ENCODE peak calls at places on chromosomes 4 and X, in five cellular contexts. S is substantia nigra, H is heart right ventricle, A is K562, X is endodermal cell. F is an unnamed sample.

GRCh38 chr4:47031011-47031678 is at the start of gene GABRB1:
- DNase-seq in S (peak), H (peak), A (no peak), X (peak), F (peak)

GRCh38 chr4:26992657-26993361 is 132.2 kb downstream of the STIM2 start:
- DNase-seq in S (no peak), H (no peak), A (peak), X (no peak), F (no peak)

GRCh38 chrX:12867746-12868145 is 874 bp downstream of the TLR7 start:
- DNase-seq in S (no peak), H (no peak), A (no peak), X (no peak), F (no peak)

GRCh38 chrX:10507181-10507580 is 113.2 kb downstream of the MID1 start:
- DNase-seq in S (no peak), H (no peak), A (no peak), X (no peak), F (no peak)

GRCh38 chr4:53067125-53067802 is 205.1 kb downstream of the RASL11B start:
- DNase-seq in S (no peak), H (no peak), A (no peak), X (no peak), F (no peak)

GRCh38 chrX:37910186-37910585 is 62.8 kb upstream of the DYNLT3 start:
- DNase-seq in S (no peak), H (no peak), A (no peak), X (no peak), F (no peak)

GRCh38 chr4:26482508-26483462 is 7.5 kb downstream of the CCKAR start:
- DNase-seq in S (no peak), H (no peak), A (no peak), X (no peak), F (no peak)

GRCh38 chr4:186074189-186074588 is 5.2 kb downstream of the TLR3 start:
- DNase-seq in S (no peak), H (no peak), A (no peak), X (no peak), F (no peak)

GRCh38 chr4:27048350-27049100 is 187.9 kb downstream of the STIM2 start:
- DNase-seq in S (no peak), H (no peak), A (peak), X (no peak), F (no peak)

GRCh38 chr4:91448668-91449330 is 855.0 kb upstream of the GRID2 start:
- DNase-seq in S (no peak), H (no peak), A (no peak), X (no peak), F (no peak)

GRCh38 chr4:45944000-45944399 is 179.9 kb downstream of the GABRG1 start:
- DNase-seq in S (no peak), H (no peak), A (peak), X (no peak), F (no peak)

GRCh38 chrX:40041915-40042314 is 55.8 kb downstream of the BCOR start:
- DNase-seq in S (no peak), H (no peak), A (no peak), X (no peak), F (no peak)

GRCh38 chr4:33649015-33649414 is 2595.3 kb downstream of the ARAP2 start:
- DNase-seq in S (no peak), H (no peak), A (peak), X (peak), F (no peak)

GRCh38 chrX:51461053-51462050 is 35.0 kb downstream of the NUDT11 start:
- DNase-seq in S (no peak), H (no peak), A (peak), X (no peak), F (no peak)

GRCh38 chr4:118032691-118033090 is 1.6 kb upstream of the NDST3 start:
- DNase-seq in S (no peak), H (no peak), A (no peak), X (peak), F (no peak)

GRCh38 chr4:28562913-28563312 is 1702.3 kb downstream of the STIM2 start:
- DNase-seq in S (no peak), H (no peak), A (no peak), X (no peak), F (no peak)

GRCh38 chrX:24482823-24483410 is 17.8 kb downstream of the PDK3 start:
- DNase-seq in S (no peak), H (no peak), A (no peak), X (no peak), F (no peak)

GRCh38 chr4:108466936-108467902 is 153.2 kb upstream of the RPL34 start:
- DNase-seq in S (no peak), H (no peak), A (peak), X (no peak), F (no peak)

GRCh38 chr4:77043507-77044131 is 32.2 kb downstream of the CCNI start:
- DNase-seq in S (no peak), H (no peak), A (no peak), X (no peak), F (no peak)

GRCh38 chr4:38062894-38063168 is 102.6 kb downstream of the PTTG2 start:
- DNase-seq in S (no peak), H (no peak), A (no peak), X (no peak), F (no peak)

GRCh38 chrX:30657542-30658238 is 4.5 kb downstream of the GK start:
- DNase-seq in S (no peak), H (no peak), A (no peak), X (no peak), F (no peak)

GRCh38 chrX:30663317-30663716 is 10.1 kb downstream of the GK start:
- DNase-seq in S (no peak), H (no peak), A (no peak), X (no peak), F (no peak)

GRCh38 chrX:30661228-30661627 is 8.0 kb downstream of the GK start:
- DNase-seq in S (no peak), H (no peak), A (no peak), X (no peak), F (no peak)

GRCh38 chrX:30654989-30655607 is 1.9 kb downstream of the GK start:
- DNase-seq in S (no peak), H (no peak), A (no peak), X (no peak), F (no peak)

GRCh38 chrX:30659421-30659820 is 6.2 kb downstream of the GK start:
- DNase-seq in S (no peak), H (no peak), A (peak), X (no peak), F (no peak)
- H3K27ac ChIP-seq in S (no peak), H (no peak), A (peak), X (no peak), F (no peak)

GRCh38 chrX:153725039-153725831 is 579 bp downstream of the ABCD1 start:
- DNase-seq in S (no peak), H (peak), A (no peak), X (peak), F (no peak)
- H3K27ac ChIP-seq in S (peak), H (peak), A (peak), X (peak), F (peak)

DNA sequence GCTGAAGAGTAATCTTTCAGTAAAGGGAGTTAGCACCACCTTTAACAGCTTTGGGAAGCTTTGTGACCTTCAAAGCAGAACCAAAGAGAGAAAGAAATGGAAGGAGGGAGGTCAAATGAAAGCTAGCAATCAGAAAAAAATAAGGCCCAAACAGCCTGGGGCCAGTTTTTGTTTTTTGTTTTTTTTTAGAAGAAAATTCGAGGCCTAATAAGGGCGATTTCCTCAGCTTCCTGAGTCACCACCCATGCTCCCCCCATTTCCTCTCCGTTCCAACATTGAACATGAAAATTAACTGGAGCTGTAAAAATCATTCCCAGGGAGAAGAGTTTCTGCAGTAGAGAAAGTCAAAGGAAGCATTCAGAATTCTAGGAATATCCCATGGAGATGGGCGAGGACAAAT is 115.1 kb downstream of the SH3KBP1 start:
- DNase-seq in S (no peak), H (no peak), A (no peak), X (no peak), F (no peak)
- H3K27ac ChIP-seq in S (no peak), H (peak), A (no peak), X (no peak), F (no peak)

GRCh38 chrX:150568320-150569154 is at the start of gene MTM1:
- DNase-seq in S (peak), H (peak), A (peak), X (peak), F (peak)

GRCh38 chrX:150569155-150569477 is 695 bp downstream of the MTM1 start:
- DNase-seq in S (no peak), H (peak), A (peak), X (no peak), F (peak)

GRCh38 chrX:150572206-150572605 is 3.8 kb downstream of the MTM1 start:
- DNase-seq in S (no peak), H (no peak), A (no peak), X (no peak), F (no peak)

GRCh38 chrX:150567645-150568319 is 639 bp upstream of the MTM1 start:
- DNase-seq in S (no peak), H (no peak), A (no peak), X (no peak), F (no peak)

GRCh38 chrX:150570512-150570911 is 2.1 kb downstream of the MTM1 start:
- DNase-seq in S (no peak), H (no peak), A (peak), X (no peak), F (no peak)
- H3K27ac ChIP-seq in S (no peak), H (no peak), A (no peak), X (no peak), F (no peak)

DNA sequence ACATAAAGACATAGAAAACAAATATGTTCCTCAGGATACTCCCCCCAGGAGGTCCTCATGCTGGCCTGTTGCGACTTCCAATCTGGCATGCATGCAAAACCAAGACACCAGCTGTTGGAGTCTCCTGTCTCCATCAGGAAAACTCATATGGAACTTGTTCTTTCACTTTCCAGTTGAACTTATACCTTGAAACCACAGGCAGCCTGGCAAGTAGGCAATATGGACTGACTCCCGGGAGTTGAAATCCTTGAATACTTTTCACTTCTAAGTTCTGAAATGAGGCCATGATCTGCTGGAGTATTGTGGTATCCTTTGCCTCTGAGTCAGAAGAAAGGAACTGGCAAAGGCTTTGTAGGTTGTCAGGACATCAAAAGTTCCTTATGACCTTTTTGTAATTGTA is 444.2 kb downstream of the IDS start:
- DNase-seq in S (no peak), H (no peak), A (no peak), X (no peak), F (no peak)
- H3K27ac ChIP-seq in S (no peak), H (no peak), A (no peak), X (no peak), F (no peak)

GRCh38 chrX:63350551-63350950 is 581 bp downstream of the SPIN4 start:
- DNase-seq in S (no peak), H (peak), A (peak), X (peak), F (no peak)

GRCh38 chrX:63349307-63349706 is 1.8 kb downstream of the SPIN4 start:
- DNase-seq in S (no peak), H (no peak), A (peak), X (no peak), F (no peak)

GRCh38 chrX:63354484-63354883 is 3.4 kb upstream of the SPIN4 start:
- DNase-seq in S (no peak), H (no peak), A (no peak), X (no peak), F (no peak)

DNA sequence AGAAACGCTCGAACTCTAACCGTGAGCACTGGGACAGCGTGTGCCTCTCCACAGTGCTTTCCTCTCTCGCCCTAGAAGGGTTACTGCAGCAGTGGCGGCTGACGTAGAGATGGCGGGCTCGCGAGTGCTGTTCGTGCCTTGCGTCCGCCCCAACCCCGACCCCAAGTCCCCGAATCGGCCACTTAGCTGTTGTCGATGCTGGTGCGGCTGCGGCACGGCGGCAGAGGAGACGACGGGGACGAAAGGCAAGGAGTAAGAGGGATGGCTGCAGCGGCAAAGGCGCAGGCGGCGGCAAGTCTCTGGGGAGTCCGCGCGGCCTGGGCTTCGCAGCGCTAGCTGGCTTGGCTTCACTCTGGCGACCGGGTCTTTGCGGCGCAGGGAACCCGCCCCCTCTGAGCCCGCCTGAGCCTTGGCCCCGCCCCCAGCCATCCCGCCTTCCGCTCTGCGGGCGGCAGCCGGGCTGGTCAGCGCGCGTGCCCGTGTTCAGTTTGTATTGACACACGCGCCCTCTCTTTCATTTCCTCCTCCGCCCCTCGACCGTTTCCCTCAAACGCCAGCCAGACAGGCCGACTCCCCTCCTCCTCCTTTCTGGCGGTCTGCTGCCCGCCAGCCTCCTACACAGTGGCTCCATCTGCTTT is at the start of gene SPIN4:
- DNase-seq in S (peak), H (peak), A (peak), X (peak), F (peak)
- H3K27ac ChIP-seq in S (peak), H (peak), A (peak), X (peak), F (peak)

DNA sequence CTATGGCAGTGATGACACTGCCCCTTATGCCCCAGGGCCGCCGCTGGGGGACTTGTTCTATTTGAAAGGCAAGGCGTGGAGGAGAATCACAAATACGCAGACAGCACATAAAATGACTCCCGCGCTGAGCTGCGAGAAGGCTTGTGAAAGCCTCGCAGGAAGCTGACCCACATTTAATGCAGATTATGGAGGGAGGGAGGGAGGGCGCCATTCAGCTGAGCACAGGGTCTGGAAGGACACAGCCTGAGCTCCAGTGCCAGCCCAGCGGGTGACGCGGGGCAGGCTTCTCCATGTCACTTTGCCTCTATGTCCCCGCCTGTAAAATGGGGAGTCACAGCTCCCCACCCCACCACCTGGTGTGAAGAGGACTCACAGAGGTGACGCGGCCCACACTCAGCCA is 14.3 kb downstream of the ABLIM2 start:
- DNase-seq in S (no peak), H (no peak), A (no peak), X (peak), F (peak)
- H3K27ac ChIP-seq in S (no peak), H (peak), A (no peak), X (peak), F (peak)

GRCh38 chrX:46408553-46409407 is 136.4 kb downstream of the ZNF674 start:
- DNase-seq in S (peak), H (peak), A (peak), X (peak), F (peak)

GRCh38 chrX:46407753-46408130 is 137.5 kb downstream of the ZNF674 start:
- DNase-seq in S (no peak), H (no peak), A (no peak), X (no peak), F (no peak)

GRCh38 chrX:46404774-46405173 is 140.4 kb downstream of the ZNF674 start:
- DNase-seq in S (no peak), H (no peak), A (no peak), X (no peak), F (no peak)

DNA sequence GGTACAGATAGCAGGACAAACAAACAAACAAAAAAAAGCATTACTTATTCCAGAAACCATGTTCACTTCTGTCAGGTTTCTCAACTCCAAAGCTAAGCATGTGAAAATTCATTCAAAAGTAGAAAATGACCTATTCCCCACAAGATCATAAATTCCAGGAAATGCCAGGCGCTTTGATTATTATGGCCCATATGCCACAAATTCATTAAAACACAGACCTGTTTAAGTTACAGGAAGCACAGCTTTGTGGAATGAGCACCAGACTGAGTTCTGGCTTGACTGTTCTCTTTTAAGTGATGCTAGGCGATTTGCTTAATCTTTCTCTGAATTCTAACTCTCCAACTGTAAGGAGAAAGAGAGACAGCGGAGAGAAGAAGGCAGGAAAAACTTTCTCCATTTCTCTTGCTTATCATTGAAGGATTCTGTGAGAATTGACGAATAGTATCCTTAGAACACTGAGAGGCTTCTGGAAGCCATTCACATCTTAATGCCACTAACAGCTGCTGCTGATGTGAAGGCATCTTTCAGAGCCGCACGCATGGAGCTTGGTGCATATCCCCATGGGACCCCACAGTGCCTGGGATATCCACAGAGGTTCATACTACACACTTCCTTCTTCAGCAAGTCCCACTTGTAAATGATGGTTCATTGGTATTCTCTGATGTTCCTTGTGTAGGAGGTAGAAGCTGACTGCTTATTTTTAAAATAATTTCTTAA is 138.0 kb downstream of the ZNF674 start:
- DNase-seq in S (no peak), H (no peak), A (no peak), X (no peak), F (no peak)
- H3K27ac ChIP-seq in S (no peak), H (no peak), A (no peak), X (no peak), F (no peak)

F was measured in caudate nucleus.